ENCODE peak calls at places on chromosomes 4 and X, in four cellular contexts. O, R, V and U are unnamed samples. For H3K4me1 and H3K79me2, the result is how much of the 10 kb centered on the place peaks cover.

GRCh38 chr4:113935190-113935589 is 44.3 kb downstream of the ARSJ start:
- DNase-seq in O (no peak), R (no peak), V (no peak), U (no peak)

GRCh38 chr4:29405151-29405550 is 1315.0 kb upstream of the PCDH7 start:
- DNase-seq in V (no peak), R (no peak), O (no peak), U (no peak)

GRCh38 chrX:9873952-9874351 is 87.7 kb downstream of the SHROOM2 start:
- DNase-seq in O (no peak), V (peak), R (peak), U (peak)

GRCh38 chr4:167117273-167117672 is 117.0 kb downstream of the SPOCK3 start:
- DNase-seq in O (no peak), V (no peak), R (no peak), U (no peak)

GRCh38 chrX:85977218-85977617 is 70.1 kb downstream of the CHM start:
- DNase-seq in V (no peak), R (no peak), O (no peak), U (no peak)

GRCh38 chr4:92129408-92129994 is 174.3 kb upstream of the GRID2 start:
- DNase-seq in R (no peak), O (no peak), V (no peak), U (no peak)

GRCh38 chrX:7334253-7334935 is 186.4 kb upstream of the PUDP start:
- DNase-seq in O (no peak), R (no peak), V (peak), U (no peak)

GRCh38 chrX:86711531-86712180 is 563.4 kb downstream of the DACH2 start:
- DNase-seq in O (no peak), R (no peak), V (no peak), U (no peak)

GRCh38 chr4:151324449-151325319 is 721 bp downstream of the SH3D19 start:
- DNase-seq in V (peak), R (peak), O (peak), U (peak)

GRCh38 chr4:2080429-2081300 is 21.5 kb downstream of the NAT8L start:
- DNase-seq in R (no peak), V (no peak), O (no peak), U (peak)

GRCh38 chrX:39764441-39764914 is 333.3 kb downstream of the BCOR start:
- DNase-seq in V (no peak), O (no peak), R (peak), U (no peak)

GRCh38 chr4:83454626-83455025 is 997 bp downstream of the HELQ start:
- DNase-seq in O (no peak), V (peak), R (no peak), U (no peak)

GRCh38 chr4:75723117-75723801 is 1.1 kb upstream of the USO1 start:
- DNase-seq in R (no peak), O (no peak), V (peak), U (no peak)

GRCh38 chrX:45774961-45775360 is 574.3 kb upstream of the DIPK2B start:
- DNase-seq in O (no peak), R (no peak), V (no peak), U (no peak)

GRCh38 chr4:36385951-36386561 is 104.6 kb downstream of the DTHD1 start:
- DNase-seq in O (no peak), R (no peak), V (peak), U (no peak)

GRCh38 chr4:129093173-129093974 is at the start of gene SCLT1:
- DNase-seq in O (peak), V (peak), R (peak), U (peak)

GRCh38 chr4:129098578-129098977 is 2.6 kb downstream of the C4orf33 start:
- DNase-seq in O (no peak), R (no peak), V (no peak), U (no peak)

GRCh38 chr4:129092636-129093172 is 635 bp downstream of the SCLT1 start:
- DNase-seq in O (no peak), V (peak), R (no peak), U (no peak)

GRCh38 chr4:129095811-129096454 is at the start of gene C4orf33:
- DNase-seq in R (peak), V (peak), O (no peak), U (peak)

GRCh38 chr4:129094347-129094746 is 1.0 kb upstream of the SCLT1 start:
- DNase-seq in O (no peak), V (peak), R (no peak), U (no peak)
- H3K4me1 ChIP-seq in O (under half), V (under half), R (under half), U (under half)

GRCh38 chr4:48641401-48641800 is 138.7 kb downstream of the FRYL start:
- DNase-seq in O (no peak), V (no peak), R (no peak), U (no peak)
- H3K79me2 ChIP-seq in O (under half), V (under half), R (under half), U (under half)

GRCh38 chr4:182560358-182560757 is 317.2 kb downstream of the TENM3 start:
- DNase-seq in O (peak), V (peak), R (peak), U (peak)
- H2AK5ac ChIP-seq in O (no peak), V (no peak), R (no peak), U (no peak)

GRCh38 chr4:153465583-153465921 is 608 bp upstream of the TMEM131L start:
- DNase-seq in O (no peak), R (peak), V (peak), U (no peak)
- H3K4me1 ChIP-seq in O (under half), R (under half), V (under half), U (under half)

GRCh38 chr4:30553151-30553550 is 167.0 kb upstream of the PCDH7 start:
- DNase-seq in O (no peak), V (no peak), R (no peak), U (no peak)

GRCh38 chr4:30553721-30554120 is 166.4 kb upstream of the PCDH7 start:
- DNase-seq in O (no peak), R (peak), V (no peak), U (no peak)

DNA sequence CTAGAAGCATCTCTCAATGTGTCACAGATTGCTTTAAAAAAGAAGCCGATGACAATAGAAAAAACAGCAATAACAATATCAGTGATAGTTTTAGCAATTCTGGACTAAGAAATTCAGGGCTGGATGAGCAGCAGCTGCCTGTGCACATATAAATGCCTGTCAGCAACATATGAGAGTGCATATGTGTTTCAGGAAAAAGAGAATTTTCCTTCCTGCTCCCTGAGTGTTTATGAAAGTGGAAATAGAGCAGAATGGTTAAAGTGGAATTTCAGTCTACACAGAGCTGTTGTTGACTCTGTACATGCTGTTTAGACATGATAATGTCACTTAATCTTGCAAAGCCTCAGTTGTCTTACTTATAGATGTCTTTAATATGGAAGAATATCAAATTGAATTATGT is 164.4 kb upstream of the PCDH7 start:
- DNase-seq in O (no peak), R (no peak), V (no peak), U (no peak)
- H3K79me2 ChIP-seq in O (under half), R (under half), V (under half), U (under half)

DNA sequence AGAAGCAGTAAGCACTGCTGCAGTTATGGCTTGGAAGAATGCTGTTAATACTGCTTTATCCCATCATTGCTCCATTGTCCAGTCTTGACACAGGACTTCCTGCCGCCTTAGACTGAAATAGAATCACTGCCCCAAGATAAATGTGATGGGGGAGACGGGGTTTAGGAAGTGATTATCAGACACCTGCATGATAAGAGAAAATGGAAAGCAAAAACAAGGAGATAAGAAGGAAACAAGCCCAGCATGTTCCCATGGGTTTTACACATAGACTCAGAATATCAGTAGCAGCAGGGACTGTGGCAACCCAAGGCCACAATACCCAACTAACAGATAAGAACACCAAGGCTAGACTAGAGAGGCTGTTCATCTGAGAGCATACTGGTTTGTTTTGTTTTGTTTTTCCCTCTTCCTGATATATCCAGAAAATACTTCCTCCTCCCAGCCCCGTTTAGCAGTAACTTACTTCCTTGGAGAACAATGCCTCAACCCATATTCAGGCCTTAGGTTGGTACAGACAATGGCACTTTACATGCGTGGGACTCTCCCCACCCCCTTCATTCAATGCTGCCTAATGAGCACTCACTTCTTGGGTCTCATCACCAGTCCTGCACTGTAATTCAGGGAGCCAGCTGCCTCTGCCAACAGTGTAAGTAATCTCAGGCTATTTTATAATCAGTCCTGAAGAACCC is 232.6 kb downstream of the CBR4 start:
- DNase-seq in V (no peak), R (peak), O (no peak), U (no peak)
- H2AK5ac ChIP-seq in V (no peak), R (no peak), O (no peak), U (no peak)

GRCh38 chrX:19874391-19875050 is 12.9 kb downstream of the SH3KBP1 start:
- DNase-seq in R (no peak), O (no peak), V (no peak), U (no peak)
- H3K4me1 ChIP-seq in R (under half), O (under half), V (under half), U (under half)

GRCh38 chr4:169189372-169189771 is 81.4 kb downstream of the SH3RF1 start:
- DNase-seq in O (no peak), R (no peak), V (no peak), U (no peak)
- H3K79me2 ChIP-seq in O (under half), R (under half), V (under half), U (under half)

DNA sequence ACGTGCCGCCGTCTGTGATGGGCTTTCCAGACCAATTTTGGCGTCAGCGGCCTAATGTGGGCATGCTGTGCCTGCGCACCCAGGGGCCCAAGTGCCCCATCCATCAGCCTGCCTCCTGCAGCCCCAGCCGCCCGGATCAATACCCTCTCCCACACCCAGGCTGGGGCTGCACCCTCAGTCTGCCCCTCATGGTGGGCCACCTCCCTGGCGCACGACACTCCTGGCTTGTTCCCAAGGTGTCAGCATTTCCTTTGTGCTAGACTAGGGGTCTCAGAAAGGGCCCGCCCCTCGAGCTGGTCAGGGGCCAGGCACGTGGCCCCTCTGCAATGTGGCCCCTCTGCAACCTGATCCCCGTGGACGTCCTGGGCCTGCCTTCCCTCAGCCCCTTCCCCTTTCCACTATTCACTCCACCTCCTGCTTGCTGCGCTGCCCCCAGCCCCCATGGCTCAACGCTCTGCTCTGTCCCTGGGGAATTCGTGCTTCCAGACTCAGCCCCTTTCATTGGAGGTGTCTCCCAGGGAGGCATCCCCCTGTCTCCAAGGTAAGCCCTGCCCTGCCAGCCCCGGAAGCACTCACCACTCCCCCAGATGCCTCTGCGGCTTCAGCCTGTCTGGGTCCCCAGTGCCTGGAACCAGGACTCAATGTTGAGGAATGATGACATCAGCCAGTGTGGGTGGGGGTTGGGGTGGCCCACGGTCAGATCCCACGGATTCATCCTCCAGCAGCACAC is 130.8 kb downstream of the HMX1 start:
- DNase-seq in V (no peak), O (no peak), R (peak), U (peak)
- H2AK5ac ChIP-seq in V (no peak), O (no peak), R (no peak), U (no peak)

GRCh38 chr4:705278-706082 is at the start of gene PCGF3:
- DNase-seq in R (peak), V (peak), O (peak), U (peak)
- H3K4me1 ChIP-seq in R (under half), V (under half), O (under half), U (under half)